ENCODE peak calls at places on chromosomes 16 and 17, in eight cellular contexts. Q is SHP77; Y is activated CD8-positive, alpha-beta memory T cell treated with anti-CD3 and anti-CD28 coated beads, Interleukin-2, amount 10 ng/mL, durations not matched to agents 7 days and 5 days; S is activated naive CD4-positive, alpha-beta T cell treated with anti-CD3 and anti-CD28 coated beads, Interleukin-2, amount 50 U/mL, for 16 hours; N is T-cell; B is upper lobe of right lung; R is NCI-H1436; E is ACHN. W is an unnamed sample.

GRCh38 chr17:29069526-29070041 is 26.6 kb downstream of the PIPOX start:
- DNase-seq in Q (no peak), Y (no peak), S (no peak), N (no peak), B (no peak), R (no peak), E (peak), W (no peak)

GRCh38 chr17:19867094-19867653 is 562 bp downstream of the ULK2 start:
- DNase-seq in Q (peak), Y (peak), S (peak), N (peak), B (peak), R (peak), E (peak), W (peak)

GRCh38 chr16:53091508-53092211 is 36.9 kb downstream of the CHD9 start:
- DNase-seq in Q (peak), Y (no peak), S (no peak), N (peak), B (no peak), R (peak), E (no peak), W (no peak)

GRCh38 chr17:65219124-65219523 is 82.0 kb downstream of the RGS9 start:
- DNase-seq in Q (no peak), Y (no peak), S (no peak), N (no peak), B (no peak), R (no peak), E (no peak), W (no peak)

GRCh38 chr16:2828876-2829430 is 1.1 kb upstream of the ZG16B start:
- DNase-seq in Q (no peak), Y (no peak), S (no peak), N (no peak), B (peak), R (no peak), E (no peak), W (no peak)

GRCh38 chr16:5000573-5001001 is 33.1 kb downstream of the NAGPA start:
- DNase-seq in Q (no peak), Y (no peak), S (no peak), N (no peak), B (no peak), R (no peak), E (no peak), W (no peak)

GRCh38 chr16:76535-77272 is 1.3 kb upstream of the MPG start:
- DNase-seq in Q (peak), Y (peak), S (no peak), N (no peak), B (peak), R (no peak), E (peak), W (no peak)

GRCh38 chr16:74984194-74984669 is 691 bp downstream of the WDR59 start:
- DNase-seq in Q (peak), Y (no peak), S (peak), N (peak), B (no peak), R (no peak), E (peak), W (no peak)

GRCh38 chr17:77311371-77311981 is 170.7 kb downstream of the SEC14L1 start:
- DNase-seq in Q (no peak), Y (no peak), S (no peak), N (no peak), B (no peak), R (peak), E (no peak), W (no peak)

GRCh38 chr16:8611886-8612595 is 9.5 kb upstream of the METTL22 start:
- DNase-seq in Q (no peak), Y (no peak), S (no peak), N (no peak), B (no peak), R (no peak), E (no peak), W (no peak)

GRCh38 chr17:55575058-55575606 is 63.9 kb upstream of the SMIM36 start:
- DNase-seq in Q (no peak), Y (no peak), S (no peak), N (no peak), B (no peak), R (no peak), E (no peak), W (no peak)

GRCh38 chr17:48754500-48755261 is 26.1 kb upstream of the HOXB13 start:
- DNase-seq in Q (no peak), Y (no peak), S (peak), N (no peak), B (no peak), R (no peak), E (no peak), W (no peak)

GRCh38 chr16:68539704-68540370 is 746 bp downstream of the ZFP90 start:
- DNase-seq in Q (no peak), Y (peak), S (no peak), N (peak), B (no peak), R (no peak), E (no peak), W (no peak)

GRCh38 chr17:44636562-44636961 is 19.7 kb upstream of the MEIOC start:
- DNase-seq in Q (no peak), Y (no peak), S (no peak), N (no peak), B (no peak), R (peak), E (peak), W (no peak)

GRCh38 chr16:76443981-76444380 is 166.8 kb downstream of the CNTNAP4 start:
- DNase-seq in Q (no peak), Y (no peak), S (no peak), N (no peak), B (no peak), R (no peak), E (no peak), W (no peak)

GRCh38 chr16:71426880-71427615 is 14.8 kb downstream of the TLE7 start:
- DNase-seq in Q (no peak), Y (no peak), S (no peak), N (no peak), B (no peak), R (no peak), E (no peak), W (no peak)

GRCh38 chr16:46688101-46688656 is 799 bp downstream of the VPS35 start:
- DNase-seq in Q (peak), Y (no peak), S (no peak), N (peak), B (no peak), R (no peak), E (no peak), W (peak)

GRCh38 chr17:77690271-77691161 is 268.0 kb upstream of the TNRC6C start:
- DNase-seq in Q (no peak), Y (peak), S (no peak), N (peak), B (peak), R (no peak), E (no peak), W (no peak)